ENCODE peak calls at places on chromosomes 4 and X, in eight cellular contexts. B is fibroblast of the aortic adventitia; D is heart right ventricle; A is fibroblast of pulmonary artery; L is amniotic epithelial cell; G is CD8-positive, alpha-beta memory T cell; I is NCI-H1105; H is NCI-H345. W is an unnamed sample.

GRCh38 chrX:20267599-20267923 is 852 bp upstream of the RPS6KA3 start:
- DNase-seq in B (no peak), D (no peak), A (no peak), L (no peak), G (no peak), I (no peak), H (no peak), W (no peak)

GRCh38 chr4:52059372-52059771 is 8.3 kb downstream of the SPATA18 start:
- DNase-seq in B (peak; percentile 92), D (no peak), A (peak; percentile 97), L (peak; percentile 88), G (no peak), I (no peak), H (no peak), W (no peak)

GRCh38 chrX:74349387-74349786 is 45.4 kb downstream of the ZCCHC13 start:
- DNase-seq in B (peak; percentile 76), D (no peak), A (peak; percentile 47), L (peak; percentile 54), G (no peak), I (no peak), H (no peak), W (no peak)

GRCh38 chr4:680091-680490 is 5.7 kb downstream of the MYL5 start:
- DNase-seq in B (no peak), D (no peak), A (no peak), L (no peak), G (no peak), I (no peak), H (no peak), W (no peak)

GRCh38 chr4:153997506-153997905 is 208.6 kb upstream of the SFRP2 start:
- DNase-seq in B (no peak), D (no peak), A (no peak), L (no peak), G (no peak), I (no peak), H (no peak), W (no peak)

GRCh38 chr4:174255790-174256189 is 27.7 kb downstream of the FBXO8 start:
- DNase-seq in B (peak; percentile 78), D (no peak), A (peak; percentile 86), L (peak; percentile 71), G (no peak), I (no peak), H (no peak), W (no peak)

GRCh38 chr4:87118826-87119225 is 101.6 kb downstream of the KLHL8 start:
- DNase-seq in B (peak; percentile 68), D (no peak), A (peak; percentile 53), L (peak; percentile 81), G (no peak), I (no peak), H (no peak), W (no peak)

GRCh38 chr4:56261027-56261426 is 126.3 kb downstream of the AASDH start:
- DNase-seq in B (no peak), D (no peak), A (no peak), L (no peak), G (no peak), I (no peak), H (no peak), W (no peak)

GRCh38 chrX:68498508-68499379 is at the start of gene YIPF6:
- DNase-seq in B (peak; percentile 62), D (peak; percentile 76), A (peak; percentile 73), L (peak; percentile 58), G (peak; percentile 76), I (peak; percentile 48), H (peak; percentile 72), W (peak; percentile 43)

GRCh38 chrX:15384304-15384703 is at the start of gene VEGFD:
- DNase-seq in B (peak; percentile 89), D (no peak), A (peak; percentile 71), L (peak; percentile 53), G (no peak), I (no peak), H (no peak), W (no peak)

GRCh38 chrX:144791298-144791697 is 456.0 kb upstream of the SPANXN1 start:
- DNase-seq in B (no peak), D (no peak), A (no peak), L (no peak), G (no peak), I (no peak), H (no peak), W (no peak)

W was measured in CD8-positive, alpha-beta T cell.